ENCODE peak calls at places on chromosomes 4 and X, in seven cellular contexts. F, R, J, X, E, T and U are unnamed samples.

GRCh38 chrX:6729581-6729980 is 194.7 kb upstream of the VCX3A start:
- DNase-seq in X (no peak), F (peak), E (no peak), R (no peak), T (no peak), J (no peak), U (no peak)

GRCh38 chrX:11499076-11500044 is 166.4 kb downstream of the ARHGAP6 start:
- DNase-seq in R (no peak), J (peak), T (no peak), X (no peak), F (no peak), E (no peak), U (no peak)

GRCh38 chrX:19954707-19955106 is 36.2 kb downstream of the BCLAF3 start:
- DNase-seq in X (no peak), J (peak), R (no peak), T (no peak), F (no peak), E (no peak), U (no peak)

GRCh38 chrX:118677318-118677717 is 50.1 kb upstream of the IL13RA1 start:
- DNase-seq in T (no peak), J (no peak), E (no peak), X (no peak), F (no peak), R (no peak), U (no peak)

GRCh38 chr4:121192500-121192899 is 28.4 kb upstream of the TNIP3 start:
- DNase-seq in E (no peak), F (peak), X (no peak), R (peak), T (no peak), J (peak), U (no peak)

GRCh38 chrX:136210806-136211205 is 40.4 kb downstream of the MAP7D3 start:
- DNase-seq in T (peak), R (no peak), E (no peak), J (no peak), F (no peak), X (no peak), U (no peak)

GRCh38 chrX:82087699-82088098 is 885.8 kb downstream of the SH3BGRL start:
- DNase-seq in F (no peak), E (no peak), R (no peak), X (no peak), J (no peak), T (peak), U (no peak)

GRCh38 chr4:173486714-173487392 is 43.2 kb downstream of the HAND2 start:
- DNase-seq in X (no peak), F (no peak), T (peak), J (no peak), E (no peak), R (no peak), U (no peak)

GRCh38 chr4:173528378-173529321 is 1.4 kb downstream of the HAND2 start:
- DNase-seq in T (no peak), X (no peak), E (no peak), J (no peak), R (no peak), F (peak), U (no peak)

GRCh38 chr4:53205970-53206369 is 159.9 kb downstream of the SCFD2 start:
- DNase-seq in F (no peak), E (no peak), T (no peak), R (no peak), J (peak), X (no peak), U (no peak)

GRCh38 chrX:20653070-20653469 is 386.4 kb upstream of the RPS6KA3 start:
- DNase-seq in E (no peak), J (no peak), R (peak), T (no peak), F (no peak), X (no peak), U (no peak)

GRCh38 chr4:167379433-167379832 is 145.1 kb upstream of the SPOCK3 start:
- DNase-seq in X (no peak), R (no peak), F (no peak), T (no peak), J (no peak), E (no peak), U (no peak)

DNA sequence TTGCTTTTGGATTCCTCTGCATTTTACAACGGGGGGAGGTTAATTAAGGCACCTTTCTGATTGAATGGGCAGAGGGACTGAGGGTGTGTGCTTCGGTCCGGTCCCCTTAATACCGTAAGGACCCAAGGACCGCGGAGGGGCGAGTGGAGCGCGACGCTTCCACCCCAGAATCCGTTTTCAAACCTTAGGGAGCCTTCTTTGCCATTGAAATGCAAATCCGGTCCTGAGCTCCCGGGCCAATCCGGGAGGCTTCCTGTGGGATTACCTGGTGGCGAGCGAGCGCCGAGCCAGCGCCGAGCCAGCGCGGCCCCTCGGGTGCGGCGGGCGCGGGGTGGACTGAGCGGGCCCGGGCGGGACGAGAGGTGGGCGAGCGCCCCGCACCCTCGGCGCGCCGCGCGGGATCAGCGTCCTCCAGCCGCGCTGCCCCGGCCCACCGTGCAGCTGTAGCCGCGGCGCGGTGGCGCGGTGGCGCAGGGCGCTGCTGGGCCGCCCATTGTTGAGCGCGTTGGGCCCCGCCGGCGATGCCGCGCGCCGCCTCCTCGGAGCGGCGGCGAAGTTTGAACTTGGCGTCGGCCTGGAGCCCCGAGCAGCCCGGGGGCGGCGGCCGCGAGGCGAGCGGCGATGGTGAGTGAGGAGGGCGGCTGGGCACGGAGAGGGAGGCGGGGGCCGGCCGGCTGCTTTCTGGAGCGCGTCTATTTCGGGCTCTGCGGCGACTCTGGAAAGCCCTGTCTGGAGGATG is 208.7 kb downstream of the SOWAHB start:
- DNase-seq in J (no peak), R (peak), F (peak), E (no peak), T (no peak), X (peak), U (peak)
- H3K27ac ChIP-seq in J (peak), R (peak), F (peak), E (peak), T (no peak), X (peak), U (no peak)

DNA sequence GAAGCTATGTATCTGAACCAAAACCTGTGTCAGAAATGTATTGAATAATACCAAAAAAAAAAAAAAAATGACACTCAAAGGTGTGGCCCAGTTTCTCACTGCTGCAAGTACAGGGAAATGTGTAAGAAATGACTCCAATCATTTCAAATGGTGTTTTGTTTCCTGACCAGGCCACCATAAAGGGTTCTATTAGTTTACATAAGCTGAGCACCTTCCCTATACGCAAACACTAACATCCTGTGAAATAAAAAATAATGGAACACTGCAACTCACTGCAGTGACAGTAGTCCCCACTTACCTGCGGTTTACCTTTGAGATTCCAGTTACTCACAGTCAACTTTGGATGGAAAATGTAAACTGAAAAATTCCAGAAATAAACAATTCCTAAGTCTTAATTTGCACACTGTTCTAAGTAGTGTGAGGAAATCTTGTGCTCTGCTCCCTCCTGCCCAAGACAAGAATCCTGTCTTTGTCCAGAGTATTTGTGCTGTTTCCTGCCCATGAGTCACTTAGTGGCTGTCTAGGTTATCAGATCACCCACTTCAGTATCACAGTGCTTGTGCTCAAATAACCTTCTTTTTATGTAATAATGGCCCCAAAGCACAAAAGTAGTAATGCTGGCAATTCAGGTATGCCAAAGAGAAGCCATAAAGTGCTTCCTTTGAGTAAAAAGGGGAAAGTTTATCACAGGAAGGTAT is 265.3 kb downstream of the RCHY1 start:
- DNase-seq in E (peak), T (no peak), R (peak), J (no peak), X (no peak), F (no peak), U (no peak)
- H3K27ac ChIP-seq in E (peak), T (no peak), R (no peak), J (no peak), X (no peak), F (no peak), U (no peak)

DNA sequence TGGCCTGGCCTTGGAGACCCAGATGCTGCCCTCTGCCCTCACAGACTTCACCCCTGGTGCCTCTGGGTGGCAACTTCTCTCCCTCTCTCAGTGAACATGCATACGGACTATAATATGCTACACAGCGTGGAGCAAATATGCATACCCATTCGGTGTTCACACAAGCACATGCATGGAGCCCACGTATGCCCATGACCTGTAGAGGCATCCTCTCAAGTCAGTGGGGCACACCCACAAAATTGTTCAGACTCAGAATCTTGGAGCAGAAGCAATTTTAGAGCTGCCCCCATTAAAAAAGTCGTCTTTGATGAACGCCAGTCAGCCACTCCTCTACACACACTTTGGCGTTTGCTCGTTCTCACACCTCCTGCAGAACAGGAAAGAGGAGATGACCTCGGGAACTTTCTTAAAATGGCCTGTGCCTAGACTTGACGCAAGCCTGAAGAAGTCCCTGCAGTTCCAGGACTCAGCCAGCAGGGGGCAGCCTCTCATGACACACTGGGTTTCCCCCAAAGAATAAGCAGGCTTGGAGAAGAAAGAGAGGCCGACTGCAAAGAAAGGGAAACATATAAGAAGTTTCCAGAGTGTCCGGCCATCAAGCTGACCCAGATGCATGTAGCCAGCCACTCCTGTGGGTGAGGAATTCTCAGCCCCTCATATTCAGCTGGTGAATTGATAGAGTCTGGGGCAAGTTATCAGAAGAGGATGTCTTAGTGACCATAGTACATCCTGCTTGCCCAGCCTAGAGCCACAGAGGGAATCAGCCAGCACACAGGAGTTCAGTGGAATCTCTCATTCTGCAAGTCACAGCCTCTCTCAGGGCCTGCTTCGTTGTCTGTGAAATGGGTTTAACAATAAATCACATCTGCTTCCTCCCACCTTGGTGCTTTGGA is 17.3 kb downstream of the APLN start:
- DNase-seq in F (peak), X (peak), R (peak), T (peak), J (peak), E (no peak), U (peak)
- H3K27ac ChIP-seq in F (no peak), X (no peak), R (no peak), T (no peak), J (no peak), E (peak), U (no peak)

DNA sequence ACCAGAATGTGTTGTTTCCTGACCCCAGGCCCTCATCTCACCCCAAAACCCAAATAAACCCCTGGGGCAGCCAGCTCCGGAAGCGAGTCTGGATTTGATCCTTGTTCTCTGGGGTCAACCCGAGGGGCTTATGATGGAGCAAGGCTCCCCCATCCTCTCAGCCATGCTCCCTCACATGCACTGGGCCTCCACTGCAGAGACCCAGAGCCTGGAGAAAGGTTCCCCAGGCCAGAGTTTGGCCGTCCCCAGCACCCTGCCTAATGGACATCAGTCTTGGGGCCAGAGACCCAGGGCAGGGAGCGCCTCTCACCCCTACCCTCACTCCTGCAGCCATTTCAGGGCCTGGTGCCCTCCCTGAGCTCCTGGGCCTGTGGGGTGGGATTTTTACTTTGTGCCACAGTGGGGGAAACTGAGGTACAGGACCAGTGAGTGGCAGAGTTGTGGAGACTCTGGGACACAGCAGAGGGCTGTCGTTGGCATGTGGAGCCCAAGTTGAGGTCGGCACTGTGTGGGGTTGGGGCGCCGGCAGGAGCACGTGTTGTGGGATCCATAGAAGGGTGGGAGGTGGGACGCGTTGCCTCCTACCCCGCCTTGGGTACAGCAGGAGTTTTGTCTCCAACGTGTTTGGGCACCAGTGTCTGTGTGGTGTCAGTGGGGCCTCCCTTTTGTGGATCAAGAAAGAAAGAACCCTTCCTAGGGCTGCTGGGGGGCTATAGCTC is 3.6 kb downstream of the FGFR3 start:
- DNase-seq in X (no peak), T (no peak), R (no peak), J (no peak), E (no peak), F (no peak), U (no peak)
- H3K27ac ChIP-seq in X (no peak), T (no peak), R (no peak), J (no peak), E (no peak), F (no peak), U (no peak)

DNA sequence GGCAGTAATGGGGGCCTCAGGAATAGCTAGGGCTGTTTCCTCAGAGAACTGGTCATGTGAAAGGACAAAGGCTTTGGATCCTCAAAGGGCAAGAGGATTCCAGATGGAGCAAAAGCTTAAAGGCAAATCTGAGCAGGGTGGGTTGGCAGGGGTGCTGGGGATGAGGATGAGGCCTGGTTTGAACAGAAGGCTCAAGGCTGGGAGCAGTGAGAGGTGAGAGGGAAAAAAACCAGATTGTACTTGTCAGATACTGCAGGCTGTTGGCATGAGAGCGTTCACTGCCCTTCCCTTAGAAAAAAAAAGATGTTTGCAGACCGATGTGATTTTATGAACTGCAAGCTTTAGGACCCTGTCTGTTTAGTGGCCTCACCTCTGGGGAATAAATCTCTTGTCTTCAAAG is 75.3 kb upstream of the PLAC1 start:
- DNase-seq in R (no peak), F (peak), X (no peak), J (no peak), T (no peak), E (no peak), U (no peak)
- H3K27ac ChIP-seq in R (no peak), F (peak), X (no peak), J (no peak), T (no peak), E (no peak), U (no peak)

DNA sequence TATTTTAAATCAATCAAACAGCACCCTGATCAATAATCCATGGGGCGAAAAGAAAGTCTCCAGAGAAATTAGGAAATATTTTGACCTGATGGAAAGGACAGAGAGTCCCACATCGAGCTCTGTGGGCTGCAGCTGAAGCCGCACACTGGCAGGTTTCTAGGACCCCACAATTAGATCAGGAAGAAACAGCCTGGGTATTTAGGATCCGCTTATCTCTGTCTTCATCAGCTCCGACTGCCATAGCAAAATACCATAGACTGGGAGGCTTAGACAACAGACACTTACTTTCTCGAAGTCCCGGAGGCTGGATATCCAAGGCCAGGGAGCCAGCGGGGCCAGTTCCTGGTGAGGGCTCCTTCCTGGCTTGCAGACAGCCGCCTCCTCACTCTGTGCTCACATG is 36.4 kb downstream of the CCNQ start:
- DNase-seq in R (no peak), J (no peak), E (no peak), X (no peak), F (no peak), T (no peak), U (no peak)
- H3K27ac ChIP-seq in R (no peak), J (no peak), E (no peak), X (no peak), F (no peak), T (no peak), U (no peak)